ENCODE peak calls at places on chromosomes 7 and 10, in five cellular contexts. One of them, this sample, is unnamed.

GRCh38 chr10:34854147-34854601 is 39.1 kb upstream of the PARD3 start:
- DNase-seq in OCI-LY7: no peak
- DNase-seq in NCI-H460: no peak
- DNase-seq in hippocampal formation: no peak
- DNase-seq in stimulated activated CD4-positive, alpha-beta T cell treated with anti-CD3 and anti-CD28 coated beads, Interleukin-1b, Interleukin-23, amount 100 ng/mL, for 1 hour: no peak
- DNase-seq in this sample: no peak

GRCh38 chr10:77281719-77282118 is 355.9 kb downstream of the KCNMA1 start:
- DNase-seq in OCI-LY7: no peak
- DNase-seq in stimulated activated CD4-positive, alpha-beta T cell treated with anti-CD3 and anti-CD28 coated beads, Interleukin-1b, Interleukin-23, amount 100 ng/mL, for 1 hour: no peak
- DNase-seq in NCI-H460: no peak
- DNase-seq in hippocampal formation: no peak
- DNase-seq in this sample: no peak

GRCh38 chr7:77866370-77866769 is 67.8 kb downstream of the PHTF2 start:
- DNase-seq in OCI-LY7: no peak
- DNase-seq in stimulated activated CD4-positive, alpha-beta T cell treated with anti-CD3 and anti-CD28 coated beads, Interleukin-1b, Interleukin-23, amount 100 ng/mL, for 1 hour: no peak
- DNase-seq in NCI-H460: no peak
- DNase-seq in hippocampal formation: no peak
- DNase-seq in this sample: no peak

GRCh38 chr7:157224627-157225026 is 85.9 kb downstream of the UBE3C start:
- DNase-seq in OCI-LY7: peak; percentile 36
- DNase-seq in stimulated activated CD4-positive, alpha-beta T cell treated with anti-CD3 and anti-CD28 coated beads, Interleukin-1b, Interleukin-23, amount 100 ng/mL, for 1 hour: no peak
- DNase-seq in NCI-H460: peak; percentile 7
- DNase-seq in hippocampal formation: no peak
- DNase-seq in this sample: no peak

GRCh38 chr7:124773339-124773738 is 7.7 kb upstream of the GPR37 start:
- DNase-seq in NCI-H460: no peak
- DNase-seq in OCI-LY7: no peak
- DNase-seq in hippocampal formation: no peak
- DNase-seq in stimulated activated CD4-positive, alpha-beta T cell treated with anti-CD3 and anti-CD28 coated beads, Interleukin-1b, Interleukin-23, amount 100 ng/mL, for 1 hour: no peak
- DNase-seq in this sample: no peak

GRCh38 chr7:129793506-129794310 is 159.1 kb downstream of the UBE2H start:
- DNase-seq in NCI-H460: no peak
- DNase-seq in hippocampal formation: no peak
- DNase-seq in OCI-LY7: no peak
- DNase-seq in stimulated activated CD4-positive, alpha-beta T cell treated with anti-CD3 and anti-CD28 coated beads, Interleukin-1b, Interleukin-23, amount 100 ng/mL, for 1 hour: no peak
- DNase-seq in this sample: no peak

GRCh38 chr7:73967832-73968295 is 60.1 kb upstream of the ELN start:
- DNase-seq in stimulated activated CD4-positive, alpha-beta T cell treated with anti-CD3 and anti-CD28 coated beads, Interleukin-1b, Interleukin-23, amount 100 ng/mL, for 1 hour: no peak
- DNase-seq in hippocampal formation: no peak
- DNase-seq in OCI-LY7: no peak
- DNase-seq in NCI-H460: no peak
- DNase-seq in this sample: no peak

GRCh38 chr7:67854784-67855183 is 858.2 kb downstream of the TYW1 start:
- DNase-seq in OCI-LY7: no peak
- DNase-seq in hippocampal formation: no peak
- DNase-seq in stimulated activated CD4-positive, alpha-beta T cell treated with anti-CD3 and anti-CD28 coated beads, Interleukin-1b, Interleukin-23, amount 100 ng/mL, for 1 hour: no peak
- DNase-seq in NCI-H460: no peak
- DNase-seq in this sample: no peak

GRCh38 chr10:70804424-70804814 is 11.3 kb upstream of the SGPL1 start:
- DNase-seq in hippocampal formation: no peak
- DNase-seq in NCI-H460: no peak
- DNase-seq in OCI-LY7: no peak
- DNase-seq in stimulated activated CD4-positive, alpha-beta T cell treated with anti-CD3 and anti-CD28 coated beads, Interleukin-1b, Interleukin-23, amount 100 ng/mL, for 1 hour: no peak
- DNase-seq in this sample: no peak

GRCh38 chr10:97903128-97904025 is 53.7 kb downstream of the GOLGA7B start:
- DNase-seq in OCI-LY7: no peak
- DNase-seq in stimulated activated CD4-positive, alpha-beta T cell treated with anti-CD3 and anti-CD28 coated beads, Interleukin-1b, Interleukin-23, amount 100 ng/mL, for 1 hour: no peak
- DNase-seq in hippocampal formation: no peak
- DNase-seq in NCI-H460: no peak
- DNase-seq in this sample: no peak

GRCh38 chr10:82037076-82037475 is 162.1 kb downstream of the NRG3 start:
- DNase-seq in stimulated activated CD4-positive, alpha-beta T cell treated with anti-CD3 and anti-CD28 coated beads, Interleukin-1b, Interleukin-23, amount 100 ng/mL, for 1 hour: no peak
- DNase-seq in OCI-LY7: no peak
- DNase-seq in NCI-H460: no peak
- DNase-seq in hippocampal formation: peak; percentile 65
- DNase-seq in this sample: no peak

GRCh38 chr10:119243478-119243877 is 36.1 kb downstream of the GRK5 start:
- DNase-seq in OCI-LY7: no peak
- DNase-seq in stimulated activated CD4-positive, alpha-beta T cell treated with anti-CD3 and anti-CD28 coated beads, Interleukin-1b, Interleukin-23, amount 100 ng/mL, for 1 hour: no peak
- DNase-seq in hippocampal formation: no peak
- DNase-seq in NCI-H460: no peak
- DNase-seq in this sample: no peak

GRCh38 chr7:100003711-100004661 is 11.4 kb upstream of the ZKSCAN1 start:
- DNase-seq in stimulated activated CD4-positive, alpha-beta T cell treated with anti-CD3 and anti-CD28 coated beads, Interleukin-1b, Interleukin-23, amount 100 ng/mL, for 1 hour: no peak
- DNase-seq in OCI-LY7: no peak
- DNase-seq in hippocampal formation: peak; percentile 59
- DNase-seq in NCI-H460: no peak
- DNase-seq in this sample: no peak

GRCh38 chr7:101532000-101532399 is 97.1 kb downstream of the MYL10 start:
- DNase-seq in stimulated activated CD4-positive, alpha-beta T cell treated with anti-CD3 and anti-CD28 coated beads, Interleukin-1b, Interleukin-23, amount 100 ng/mL, for 1 hour: no peak
- DNase-seq in OCI-LY7: peak; percentile 17
- DNase-seq in hippocampal formation: no peak
- DNase-seq in NCI-H460: no peak
- DNase-seq in this sample: no peak

GRCh38 chr10:79443338-79444242 is 1.8 kb downstream of the ZCCHC24 start:
- DNase-seq in NCI-H460: no peak
- DNase-seq in stimulated activated CD4-positive, alpha-beta T cell treated with anti-CD3 and anti-CD28 coated beads, Interleukin-1b, Interleukin-23, amount 100 ng/mL, for 1 hour: no peak
- DNase-seq in OCI-LY7: no peak
- DNase-seq in hippocampal formation: no peak
- DNase-seq in this sample: no peak

GRCh38 chr10:30999084-30999712 is 32.5 kb downstream of the ZNF438 start:
- DNase-seq in hippocampal formation: no peak
- DNase-seq in stimulated activated CD4-positive, alpha-beta T cell treated with anti-CD3 and anti-CD28 coated beads, Interleukin-1b, Interleukin-23, amount 100 ng/mL, for 1 hour: no peak
- DNase-seq in OCI-LY7: no peak
- DNase-seq in NCI-H460: no peak
- DNase-seq in this sample: no peak

GRCh38 chr7:16851829-16852228 is 30.0 kb downstream of the AGR3 start:
- DNase-seq in OCI-LY7: no peak
- DNase-seq in hippocampal formation: no peak
- DNase-seq in NCI-H460: no peak
- DNase-seq in stimulated activated CD4-positive, alpha-beta T cell treated with anti-CD3 and anti-CD28 coated beads, Interleukin-1b, Interleukin-23, amount 100 ng/mL, for 1 hour: no peak
- DNase-seq in this sample: no peak

GRCh38 chr10:29174389-29174788 is 114.5 kb upstream of the LYZL1 start:
- DNase-seq in NCI-H460: no peak
- DNase-seq in stimulated activated CD4-positive, alpha-beta T cell treated with anti-CD3 and anti-CD28 coated beads, Interleukin-1b, Interleukin-23, amount 100 ng/mL, for 1 hour: no peak
- DNase-seq in OCI-LY7: no peak
- DNase-seq in hippocampal formation: no peak
- DNase-seq in this sample: no peak

GRCh38 chr7:7867835-7868234 is 100.8 kb upstream of the GLCCI1 start:
- DNase-seq in stimulated activated CD4-positive, alpha-beta T cell treated with anti-CD3 and anti-CD28 coated beads, Interleukin-1b, Interleukin-23, amount 100 ng/mL, for 1 hour: no peak
- DNase-seq in hippocampal formation: no peak
- DNase-seq in OCI-LY7: peak; percentile 44
- DNase-seq in NCI-H460: no peak
- DNase-seq in this sample: no peak

GRCh38 chr10:49184642-49185111 is 3.5 kb downstream of the TMEM273 start:
- DNase-seq in stimulated activated CD4-positive, alpha-beta T cell treated with anti-CD3 and anti-CD28 coated beads, Interleukin-1b, Interleukin-23, amount 100 ng/mL, for 1 hour: no peak
- DNase-seq in hippocampal formation: no peak
- DNase-seq in OCI-LY7: no peak
- DNase-seq in NCI-H460: no peak
- DNase-seq in this sample: no peak

GRCh38 chr7:147861058-147861716 is 729.4 kb upstream of the C7orf33 start:
- DNase-seq in hippocampal formation: no peak
- DNase-seq in OCI-LY7: no peak
- DNase-seq in NCI-H460: no peak
- DNase-seq in stimulated activated CD4-positive, alpha-beta T cell treated with anti-CD3 and anti-CD28 coated beads, Interleukin-1b, Interleukin-23, amount 100 ng/mL, for 1 hour: no peak
- DNase-seq in this sample: no peak

GRCh38 chr7:159126496-159127345 is 17.9 kb downstream of the VIPR2 start:
- DNase-seq in OCI-LY7: no peak
- DNase-seq in hippocampal formation: no peak
- DNase-seq in stimulated activated CD4-positive, alpha-beta T cell treated with anti-CD3 and anti-CD28 coated beads, Interleukin-1b, Interleukin-23, amount 100 ng/mL, for 1 hour: no peak
- DNase-seq in NCI-H460: no peak
- DNase-seq in this sample: no peak

GRCh38 chr10:14413583-14413982 is 82.9 kb upstream of the FRMD4A start:
- DNase-seq in stimulated activated CD4-positive, alpha-beta T cell treated with anti-CD3 and anti-CD28 coated beads, Interleukin-1b, Interleukin-23, amount 100 ng/mL, for 1 hour: no peak
- DNase-seq in NCI-H460: no peak
- DNase-seq in OCI-LY7: no peak
- DNase-seq in hippocampal formation: no peak
- DNase-seq in this sample: no peak

GRCh38 chr10:61973923-61974322 is 72.4 kb downstream of the ARID5B start:
- DNase-seq in stimulated activated CD4-positive, alpha-beta T cell treated with anti-CD3 and anti-CD28 coated beads, Interleukin-1b, Interleukin-23, amount 100 ng/mL, for 1 hour: no peak
- DNase-seq in hippocampal formation: no peak
- DNase-seq in OCI-LY7: peak; percentile 62
- DNase-seq in NCI-H460: no peak
- DNase-seq in this sample: no peak

GRCh38 chr10:110358869-110359629 is 54.3 kb upstream of the SMNDC1 start:
- DNase-seq in NCI-H460: no peak
- DNase-seq in stimulated activated CD4-positive, alpha-beta T cell treated with anti-CD3 and anti-CD28 coated beads, Interleukin-1b, Interleukin-23, amount 100 ng/mL, for 1 hour: no peak
- DNase-seq in hippocampal formation: no peak
- DNase-seq in OCI-LY7: peak; percentile 50
- DNase-seq in this sample: no peak

GRCh38 chr7:35508623-35509400 is 186.1 kb downstream of the HERPUD2 start:
- DNase-seq in stimulated activated CD4-positive, alpha-beta T cell treated with anti-CD3 and anti-CD28 coated beads, Interleukin-1b, Interleukin-23, amount 100 ng/mL, for 1 hour: no peak
- DNase-seq in hippocampal formation: no peak
- DNase-seq in NCI-H460: no peak
- DNase-seq in OCI-LY7: peak; percentile 14
- DNase-seq in this sample: no peak

GRCh38 chr10:21069929-21070363 is 172.8 kb upstream of the NEBL start:
- DNase-seq in OCI-LY7: no peak
- DNase-seq in hippocampal formation: no peak
- DNase-seq in stimulated activated CD4-positive, alpha-beta T cell treated with anti-CD3 and anti-CD28 coated beads, Interleukin-1b, Interleukin-23, amount 100 ng/mL, for 1 hour: no peak
- DNase-seq in NCI-H460: no peak
- DNase-seq in this sample: no peak

GRCh38 chr10:112750427-112751167 is 199.4 kb upstream of the TCF7L2 start:
- DNase-seq in stimulated activated CD4-positive, alpha-beta T cell treated with anti-CD3 and anti-CD28 coated beads, Interleukin-1b, Interleukin-23, amount 100 ng/mL, for 1 hour: no peak
- DNase-seq in OCI-LY7: no peak
- DNase-seq in NCI-H460: no peak
- DNase-seq in hippocampal formation: no peak
- DNase-seq in this sample: no peak

GRCh38 chr10:24292304-24293291 is 83.7 kb downstream of the KIAA1217 start:
- DNase-seq in hippocampal formation: no peak
- DNase-seq in stimulated activated CD4-positive, alpha-beta T cell treated with anti-CD3 and anti-CD28 coated beads, Interleukin-1b, Interleukin-23, amount 100 ng/mL, for 1 hour: no peak
- DNase-seq in OCI-LY7: no peak
- DNase-seq in NCI-H460: no peak
- DNase-seq in this sample: no peak

GRCh38 chr10:3468919-3469638 is 296.5 kb upstream of the PITRM1 start:
- DNase-seq in OCI-LY7: no peak
- DNase-seq in hippocampal formation: no peak
- DNase-seq in stimulated activated CD4-positive, alpha-beta T cell treated with anti-CD3 and anti-CD28 coated beads, Interleukin-1b, Interleukin-23, amount 100 ng/mL, for 1 hour: no peak
- DNase-seq in NCI-H460: peak; percentile 78
- DNase-seq in this sample: no peak

GRCh38 chr7:41046221-41046761 is 656.6 kb downstream of the INHBA start:
- DNase-seq in OCI-LY7: no peak
- DNase-seq in NCI-H460: no peak
- DNase-seq in stimulated activated CD4-positive, alpha-beta T cell treated with anti-CD3 and anti-CD28 coated beads, Interleukin-1b, Interleukin-23, amount 100 ng/mL, for 1 hour: no peak
- DNase-seq in hippocampal formation: no peak
- DNase-seq in this sample: no peak

This sample was measured in activated naive CD4-positive, alpha-beta T cell.